ENCODE peak calls at places on chromosomes 16 and 17, in four cellular contexts. One of them, this sample, is unnamed.

GRCh38 chr16:86044881-86045600 is 146.1 kb downstream of the IRF8 start:
- DNase-seq in upper lobe of left lung: no peak
- DNase-seq in right atrium auricular region: no peak
- DNase-seq in transverse colon: peak; percentile 24
- DNase-seq in this sample: no peak

GRCh38 chr17:81866440-81867122 is 4.6 kb downstream of the ARHGDIA start:
- DNase-seq in right atrium auricular region: no peak
- DNase-seq in transverse colon: no peak
- DNase-seq in upper lobe of left lung: no peak
- DNase-seq in this sample: no peak

GRCh38 chr17:49523706-49524472 is 28.8 kb downstream of the NGFR start:
- DNase-seq in right atrium auricular region: no peak
- DNase-seq in transverse colon: no peak
- DNase-seq in upper lobe of left lung: peak; percentile 28
- DNase-seq in this sample: peak; percentile 83

GRCh38 chr16:24977673-24978065 is 37.5 kb downstream of the ARHGAP17 start:
- DNase-seq in right atrium auricular region: no peak
- DNase-seq in upper lobe of left lung: no peak
- DNase-seq in transverse colon: no peak
- DNase-seq in this sample: no peak

GRCh38 chr17:43129671-43130010 is 4.5 kb upstream of the BRCA1 start:
- DNase-seq in right atrium auricular region: no peak
- DNase-seq in transverse colon: no peak
- DNase-seq in upper lobe of left lung: no peak
- DNase-seq in this sample: no peak

GRCh38 chr17:2214887-2215615 is 88.5 kb downstream of the SMG6 start:
- DNase-seq in right atrium auricular region: peak; percentile 61
- DNase-seq in transverse colon: peak; percentile 36
- DNase-seq in upper lobe of left lung: no peak
- DNase-seq in this sample: no peak

GRCh38 chr16:81604960-81605383 is 160.4 kb downstream of the CMIP start:
- DNase-seq in upper lobe of left lung: no peak
- DNase-seq in transverse colon: no peak
- DNase-seq in right atrium auricular region: no peak
- DNase-seq in this sample: no peak

GRCh38 chr17:2794116-2794803 is 2.0 kb upstream of the RAP1GAP2 start:
- DNase-seq in upper lobe of left lung: no peak
- DNase-seq in transverse colon: no peak
- DNase-seq in right atrium auricular region: no peak
- DNase-seq in this sample: no peak

GRCh38 chr17:77647531-77647930 is 311.0 kb upstream of the TNRC6C start:
- DNase-seq in upper lobe of left lung: peak; percentile 4
- DNase-seq in right atrium auricular region: no peak
- DNase-seq in transverse colon: no peak
- DNase-seq in this sample: no peak

GRCh38 chr17:81233316-81233715 is 5.5 kb downstream of the TEPSIN start:
- DNase-seq in right atrium auricular region: no peak
- DNase-seq in transverse colon: no peak
- DNase-seq in upper lobe of left lung: no peak
- DNase-seq in this sample: no peak

GRCh38 chr17:18187816-18188761 is 4.5 kb downstream of the ALKBH5 start:
- DNase-seq in transverse colon: no peak
- DNase-seq in right atrium auricular region: no peak
- DNase-seq in upper lobe of left lung: no peak
- DNase-seq in this sample: no peak

GRCh38 chr17:18191967-18192366 is 8.3 kb downstream of the ALKBH5 start:
- DNase-seq in right atrium auricular region: no peak
- DNase-seq in transverse colon: no peak
- DNase-seq in upper lobe of left lung: no peak
- DNase-seq in this sample: no peak

GRCh38 chr17:18191071-18191667 is 7.5 kb downstream of the ALKBH5 start:
- DNase-seq in transverse colon: no peak
- DNase-seq in right atrium auricular region: peak; percentile 68
- DNase-seq in upper lobe of left lung: peak; percentile 45
- DNase-seq in this sample: no peak

GRCh38 chr17:18187226-18187625 is 3.6 kb downstream of the ALKBH5 start:
- DNase-seq in upper lobe of left lung: no peak
- DNase-seq in transverse colon: no peak
- DNase-seq in right atrium auricular region: no peak
- DNase-seq in this sample: no peak

GRCh38 chr17:18190629-18191028 is 7.0 kb downstream of the ALKBH5 start:
- DNase-seq in upper lobe of left lung: no peak
- DNase-seq in right atrium auricular region: no peak
- DNase-seq in transverse colon: no peak
- DNase-seq in this sample: no peak
- H3K4me3 ChIP-seq in upper lobe of left lung: no peak overlapping the region
- H3K4me3 ChIP-seq in right atrium auricular region: no peak overlapping the region
- H3K4me3 ChIP-seq in transverse colon: no peak overlapping the region
- H3K4me3 ChIP-seq in this sample: no peak overlapping the region

DNA sequence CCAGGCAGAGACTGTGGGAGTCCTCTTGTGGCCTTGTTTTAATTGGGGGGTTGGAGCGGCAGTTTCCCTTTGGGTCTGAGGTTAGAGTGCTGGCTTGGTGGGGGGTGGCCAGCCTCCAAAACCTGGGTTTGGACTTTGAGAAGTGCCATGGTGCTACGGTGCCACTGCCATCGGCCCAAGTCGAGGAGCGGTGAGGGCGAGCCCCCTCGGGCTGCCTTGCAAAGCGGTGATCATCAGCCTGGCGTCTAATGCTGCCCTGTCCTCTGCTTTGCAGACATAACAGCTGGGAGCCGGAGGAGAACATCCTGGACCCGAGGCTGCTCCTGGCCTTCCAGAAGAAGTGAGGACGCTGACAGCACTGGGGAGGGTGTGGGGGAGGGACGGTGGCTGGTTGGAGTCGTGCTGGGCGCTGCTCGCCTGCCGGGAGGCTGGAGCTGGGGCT is 1.2 kb downstream of the CBX2 start:
- DNase-seq in right atrium auricular region: no peak
- DNase-seq in transverse colon: no peak
- DNase-seq in upper lobe of left lung: no peak
- DNase-seq in this sample: no peak
- H3K4me3 ChIP-seq in right atrium auricular region: peak overlapping the region; percentile 79
- H3K4me3 ChIP-seq in transverse colon: peak overlapping the region; percentile 60
- H3K4me3 ChIP-seq in upper lobe of left lung: peak overlapping the region; percentile 77
- H3K4me3 ChIP-seq in this sample: no peak overlapping the region

DNA sequence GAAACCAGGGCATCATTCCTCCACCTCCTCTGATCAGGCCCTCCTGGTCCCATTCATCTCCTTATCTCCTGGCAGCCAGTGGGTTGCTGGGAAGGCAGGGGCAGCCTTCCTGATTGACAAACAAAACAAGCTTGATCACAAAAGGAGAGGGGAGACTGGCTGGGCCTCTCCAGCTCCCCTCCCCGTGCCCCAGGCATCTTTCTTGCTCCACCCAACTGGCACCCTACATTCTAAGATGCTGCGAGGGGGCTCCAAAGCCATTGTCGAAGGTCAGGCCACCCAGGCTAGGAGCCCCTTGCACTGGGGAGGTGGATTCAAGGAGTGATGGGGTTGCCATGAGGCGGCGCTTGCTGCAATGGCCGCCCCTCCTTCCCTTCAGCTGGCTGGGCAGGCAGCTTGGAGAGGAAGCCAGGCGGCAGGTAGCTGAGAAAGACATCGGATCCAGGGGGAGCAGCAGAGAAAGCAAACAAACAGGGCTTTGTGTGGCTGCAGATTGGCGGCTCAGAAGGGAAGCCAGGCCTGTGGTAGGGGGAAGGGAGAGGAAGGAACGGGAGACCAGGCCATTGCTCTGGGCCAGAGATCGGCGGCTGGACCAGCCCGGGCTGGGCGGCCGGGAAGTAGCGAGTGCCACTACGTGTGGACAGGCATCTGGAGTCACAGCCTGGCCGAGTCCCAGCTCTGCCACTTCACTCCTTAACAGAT is 12.1 kb downstream of the RAI1 start:
- DNase-seq in transverse colon: peak; percentile 31
- DNase-seq in upper lobe of left lung: peak; percentile 81
- DNase-seq in right atrium auricular region: no peak
- DNase-seq in this sample: no peak
- H3K4me3 ChIP-seq in transverse colon: peak overlapping the region; percentile 88
- H3K4me3 ChIP-seq in upper lobe of left lung: peak overlapping the region; percentile 76
- H3K4me3 ChIP-seq in right atrium auricular region: no peak overlapping the region
- H3K4me3 ChIP-seq in this sample: no peak overlapping the region

GRCh38 chr16:29877266-29877961 is 14.4 kb upstream of the CDIPT start:
- DNase-seq in right atrium auricular region: no peak
- DNase-seq in upper lobe of left lung: peak; percentile 54
- DNase-seq in transverse colon: no peak
- DNase-seq in this sample: no peak
- H3K4me3 ChIP-seq in right atrium auricular region: no peak overlapping the region
- H3K4me3 ChIP-seq in upper lobe of left lung: peak overlapping the region; percentile 19
- H3K4me3 ChIP-seq in transverse colon: no peak overlapping the region
- H3K4me3 ChIP-seq in this sample: no peak overlapping the region

GRCh38 chr16:47493358-47494337 is 32.5 kb downstream of the PHKB start:
- DNase-seq in upper lobe of left lung: no peak
- DNase-seq in right atrium auricular region: no peak
- DNase-seq in transverse colon: no peak
- DNase-seq in this sample: no peak
- H3K4me3 ChIP-seq in upper lobe of left lung: no peak overlapping the region
- H3K4me3 ChIP-seq in right atrium auricular region: no peak overlapping the region
- H3K4me3 ChIP-seq in transverse colon: peak overlapping the region; percentile 10
- H3K4me3 ChIP-seq in this sample: no peak overlapping the region

DNA sequence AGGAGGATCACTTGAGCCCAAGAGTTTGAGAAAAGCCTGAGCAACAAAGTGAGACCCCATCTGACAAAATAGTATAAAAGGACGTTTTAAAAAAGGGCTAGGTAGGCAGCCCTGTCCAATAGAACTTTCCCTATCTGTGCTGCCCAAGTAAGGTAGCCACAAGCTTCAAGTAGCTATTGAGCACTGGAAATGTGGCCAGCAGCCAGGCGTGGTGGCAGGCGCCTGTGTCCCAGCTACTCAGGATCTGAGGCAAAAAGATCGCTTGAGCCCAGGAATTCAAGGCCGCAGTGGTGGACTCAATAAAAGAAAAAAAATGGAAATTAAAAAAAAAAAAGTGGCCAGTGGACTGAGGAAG is 1.5 kb upstream of the NQO1 start:
- DNase-seq in upper lobe of left lung: peak; percentile 88
- DNase-seq in right atrium auricular region: no peak
- DNase-seq in transverse colon: no peak
- DNase-seq in this sample: no peak
- H3K4me3 ChIP-seq in upper lobe of left lung: no peak overlapping the region
- H3K4me3 ChIP-seq in right atrium auricular region: no peak overlapping the region
- H3K4me3 ChIP-seq in transverse colon: no peak overlapping the region
- H3K4me3 ChIP-seq in this sample: no peak overlapping the region

GRCh38 chr17:56599093-56599492 is 5.6 kb downstream of the NOG start:
- DNase-seq in right atrium auricular region: no peak
- DNase-seq in upper lobe of left lung: no peak
- DNase-seq in transverse colon: no peak
- DNase-seq in this sample: no peak
- H3K4me3 ChIP-seq in right atrium auricular region: no peak overlapping the region
- H3K4me3 ChIP-seq in upper lobe of left lung: no peak overlapping the region
- H3K4me3 ChIP-seq in transverse colon: no peak overlapping the region
- H3K4me3 ChIP-seq in this sample: no peak overlapping the region

GRCh38 chr16:29876186-29876577 is 13.2 kb upstream of the CDIPT start:
- DNase-seq in transverse colon: no peak
- DNase-seq in upper lobe of left lung: no peak
- DNase-seq in right atrium auricular region: no peak
- DNase-seq in this sample: no peak
- H3K4me3 ChIP-seq in transverse colon: peak overlapping the region; percentile 33
- H3K4me3 ChIP-seq in upper lobe of left lung: peak overlapping the region; percentile 19
- H3K4me3 ChIP-seq in right atrium auricular region: peak overlapping the region; percentile 24
- H3K4me3 ChIP-seq in this sample: no peak overlapping the region

GRCh38 chr17:55722016-55722706 is 503 bp downstream of the TMEM100 start:
- DNase-seq in transverse colon: no peak
- DNase-seq in right atrium auricular region: no peak
- DNase-seq in upper lobe of left lung: no peak
- DNase-seq in this sample: no peak
- H3K4me3 ChIP-seq in transverse colon: peak overlapping the region; percentile 40
- H3K4me3 ChIP-seq in right atrium auricular region: peak overlapping the region; percentile 39
- H3K4me3 ChIP-seq in upper lobe of left lung: peak overlapping the region; percentile 50
- H3K4me3 ChIP-seq in this sample: no peak overlapping the region